ENCODE peak calls at places on chromosomes 1 and 21, in eight cellular contexts. U is activated CD4-positive, CD25-positive, alpha-beta regulatory T cell treated with anti-CD3 and anti-CD28 coated beads, Interleukin-2, amount 50 U/mL, for 16 hours; E is GM04504; Q is stimulated activated CD4-positive, alpha-beta T cell treated with anti-CD3 and anti-CD28 coated beads, Interleukin-4, amount 100 ng/mL, for 48 hours; V is HS-27A; B is Right ventricle myocardium superior; Z is NCI-H2081; I is sciatic nerve. P is an unnamed sample.

GRCh38 chr1:179706339-179706941 is 36.7 kb upstream of the FAM163A start:
- DNase-seq in U (peak), I (peak), Z (peak), Q (peak), V (peak), E (peak), B (no peak), P (peak)

GRCh38 chr1:201180901-201181300 is 9.7 kb upstream of the IGFN1 start:
- DNase-seq in Q (no peak), I (no peak), E (no peak), U (no peak), V (no peak), B (no peak), Z (no peak), P (no peak)

GRCh38 chr1:175906370-175906769 is 163.0 kb upstream of the TNR start:
- DNase-seq in U (no peak), Z (no peak), B (no peak), E (no peak), I (no peak), V (no peak), Q (no peak), P (no peak)

GRCh38 chr1:220338759-220339158 is 66.5 kb upstream of the RAB3GAP2 start:
- DNase-seq in Z (no peak), U (no peak), V (no peak), B (no peak), Q (no peak), I (no peak), E (no peak), P (no peak)

GRCh38 chr1:3069491-3070303 is 694 bp downstream of the PRDM16 start:
- DNase-seq in V (no peak), B (peak), I (peak), Z (no peak), Q (no peak), U (no peak), E (peak), P (peak)

GRCh38 chr1:226063362-226064167 is 1.0 kb downstream of the H3-3A start:
- DNase-seq in I (peak), V (peak), Z (peak), Q (no peak), B (peak), E (peak), U (peak), P (peak)

GRCh38 chr1:179178965-179179364 is 50.5 kb downstream of the ABL2 start:
- DNase-seq in Z (no peak), E (peak), I (no peak), B (no peak), U (no peak), V (no peak), Q (no peak), P (no peak)

GRCh38 chr21:15058718-15059316 is 6.0 kb downstream of the NRIP1 start:
- DNase-seq in B (no peak), I (no peak), Q (no peak), Z (no peak), U (no peak), E (no peak), V (no peak), P (no peak)

GRCh38 chr1:2257245-2257627 is 29.1 kb downstream of the SKI start:
- DNase-seq in Q (no peak), I (no peak), Z (no peak), V (no peak), U (no peak), E (no peak), B (peak), P (peak)